ENCODE peak calls at places on chromosomes 3 and 15, in six cellular contexts. S is stimulated activated CD4-positive, alpha-beta T cell treated with anti-CD3 and anti-CD28 coated beads, Interleukin-2, amount 100 ng/mL, for 48 hours; K is T-cell; F is stimulated activated CD8-positive, alpha-beta memory T cell treated with anti-CD3 and anti-CD28 coated beads, Interleukin-4, amount 100 ng/mL, for 48 hours; U is activated naive CD4-positive, alpha-beta T cell treated with anti-CD3 and anti-CD28 coated beads, Interleukin-2, amount 50 U/mL, for 16 hours; B is H54. X is an unnamed sample.

GRCh38 chr3:58355174-58355573 is 22.5 kb downstream of the PXK start:
- DNase-seq in S (no peak), K (no peak), F (no peak), U (no peak), B (no peak), X (no peak)

GRCh38 chr3:79344876-79345871 is 422.6 kb downstream of the ROBO1 start:
- DNase-seq in S (no peak), K (no peak), F (no peak), U (no peak), B (no peak), X (no peak)

GRCh38 chr15:31211353-31211752 is 109.8 kb upstream of the TRPM1 start:
- DNase-seq in S (no peak), K (no peak), F (peak), U (no peak), B (no peak), X (no peak)

GRCh38 chr15:59587085-59587826 is 24.3 kb upstream of the GCNT3 start:
- DNase-seq in S (no peak), K (no peak), F (no peak), U (no peak), B (no peak), X (no peak)

GRCh38 chr15:58441376-58442070 is 9.7 kb downstream of the LIPC start:
- DNase-seq in S (no peak), K (no peak), F (no peak), U (no peak), B (no peak), X (peak)

GRCh38 chr3:46871222-46871621 is 6.3 kb upstream of the PTH1R start:
- DNase-seq in S (no peak), K (no peak), F (no peak), U (no peak), B (no peak), X (no peak)

GRCh38 chr3:38297947-38298711 is 16.0 kb downstream of the SLC22A14 start:
- DNase-seq in S (no peak), K (no peak), F (no peak), U (no peak), B (no peak), X (peak)

GRCh38 chr3:72938471-72939265 is 50.8 kb downstream of the GXYLT2 start:
- DNase-seq in S (peak), K (peak), F (no peak), U (no peak), B (peak), X (peak)

GRCh38 chr3:72143322-72143721 is 358.4 kb upstream of the PROK2 start:
- DNase-seq in S (no peak), K (no peak), F (no peak), U (no peak), B (peak), X (peak)

GRCh38 chr15:64246364-64247189 is 83.8 kb upstream of the PPIB start:
- DNase-seq in S (peak), K (no peak), F (peak), U (peak), B (peak), X (peak)

GRCh38 chr15:50971542-50971941 is 63.1 kb downstream of the AP4E1 start:
- DNase-seq in S (no peak), K (no peak), F (no peak), U (no peak), B (no peak), X (no peak)

GRCh38 chr3:32376098-32376497 is 15.6 kb upstream of the CMTM7 start:
- DNase-seq in S (no peak), K (no peak), F (no peak), U (no peak), B (no peak), X (peak)

GRCh38 chr3:73332558-73332957 is 271.1 kb downstream of the EBLN2 start:
- DNase-seq in S (no peak), K (no peak), F (no peak), U (no peak), B (no peak), X (no peak)

GRCh38 chr3:136490646-136491405 is 240.7 kb downstream of the PCCB start:
- DNase-seq in S (no peak), K (no peak), F (no peak), U (no peak), B (no peak), X (no peak)

GRCh38 chr3:172249039-172249438 is 199.2 kb downstream of the GHSR start:
- DNase-seq in S (no peak), K (no peak), F (no peak), U (no peak), B (no peak), X (peak)

GRCh38 chr3:149536429-149536828 is 61.9 kb downstream of the TM4SF4 start:
- DNase-seq in S (no peak), K (no peak), F (no peak), U (no peak), B (no peak), X (peak)

X was measured in HT1080.